ENCODE peak calls at places on chromosome 2, in nine cellular contexts. G, I, R, V, P, U, A, S and Q are unnamed samples.

GRCh38 chr2:44718431-44718830 is 223.1 kb upstream of the SIX3 start:
- DNase-seq in G (no peak), I (no peak), R (no peak), V (no peak), P (no peak), U (no peak), A (no peak), S (no peak), Q (no peak)

GRCh38 chr2:147096671-147097070 is 748.2 kb upstream of the ACVR2A start:
- DNase-seq in G (no peak), I (no peak), R (no peak), V (peak), P (no peak), U (peak), A (no peak), S (no peak), Q (no peak)

GRCh38 chr2:136917281-136917680 is 151.9 kb downstream of the THSD7B start:
- DNase-seq in G (no peak), I (no peak), R (no peak), V (no peak), P (no peak), U (no peak), A (no peak), S (no peak), Q (peak)

GRCh38 chr2:23401427-23402204 is 16.6 kb downstream of the KLHL29 start:
- DNase-seq in G (no peak), I (no peak), R (no peak), V (no peak), P (no peak), U (no peak), A (no peak), S (no peak), Q (no peak)

GRCh38 chr2:136356111-136357033 is 238.4 kb upstream of the CXCR4 start:
- DNase-seq in G (no peak), I (no peak), R (no peak), V (no peak), P (no peak), U (no peak), A (no peak), S (no peak), Q (no peak)

GRCh38 chr2:58515827-58516574 is 274.9 kb upstream of the FANCL start:
- DNase-seq in G (no peak), I (no peak), R (no peak), V (no peak), P (no peak), U (no peak), A (no peak), S (no peak), Q (no peak)

GRCh38 chr2:180980185-180980942 is at the start of gene UBE2E3:
- DNase-seq in G (peak), I (peak), R (peak), V (peak), P (no peak), U (peak), A (peak), S (peak), Q (peak)

GRCh38 chr2:15561574-15562344 is 625 bp upstream of the NBAS start:
- DNase-seq in G (peak), I (no peak), R (peak), V (peak), P (peak), U (peak), A (peak), S (no peak), Q (no peak)

GRCh38 chr2:234334146-234334545 is 162.7 kb downstream of the ARL4C start:
- DNase-seq in G (no peak), I (no peak), R (no peak), V (peak), P (peak), U (peak), A (no peak), S (no peak), Q (peak)

GRCh38 chr2:111162718-111163331 is 42.1 kb downstream of the BCL2L11 start:
- DNase-seq in G (no peak), I (no peak), R (no peak), V (no peak), P (peak), U (no peak), A (no peak), S (no peak), Q (peak)

GRCh38 chr2:173571021-173571821 is 216.5 kb downstream of the CDCA7 start:
- DNase-seq in G (no peak), I (peak), R (peak), V (peak), P (no peak), U (peak), A (no peak), S (no peak), Q (peak)

GRCh38 chr2:38966678-38967077 is 77.0 kb downstream of the ARHGEF33 start:
- DNase-seq in G (no peak), I (no peak), R (no peak), V (no peak), P (no peak), U (no peak), A (no peak), S (no peak), Q (no peak)

GRCh38 chr2:68043719-68044498 is 18.9 kb downstream of the C1D start:
- DNase-seq in G (no peak), I (peak), R (peak), V (peak), P (no peak), U (peak), A (no peak), S (no peak), Q (no peak)

GRCh38 chr2:205612661-205613060 is 69.6 kb upstream of the NRP2 start:
- DNase-seq in G (no peak), I (no peak), R (no peak), V (no peak), P (no peak), U (no peak), A (no peak), S (no peak), Q (no peak)

GRCh38 chr2:159076233-159076632 is 107.8 kb downstream of the TANC1 start:
- DNase-seq in G (no peak), I (peak), R (no peak), V (no peak), P (no peak), U (peak), A (no peak), S (no peak), Q (no peak)

GRCh38 chr2:231162036-231162345 is 36.4 kb upstream of the ARMC9 start:
- DNase-seq in G (no peak), I (peak), R (peak), V (peak), P (peak), U (peak), A (no peak), S (no peak), Q (no peak)

GRCh38 chr2:85390941-85391669 is 19.1 kb downstream of the CAPG start:
- DNase-seq in G (peak), I (no peak), R (peak), V (no peak), P (no peak), U (peak), A (no peak), S (peak), Q (peak)

GRCh38 chr2:2577366-2577765 is 246.3 kb upstream of the MYT1L start:
- DNase-seq in G (no peak), I (no peak), R (no peak), V (no peak), P (no peak), U (no peak), A (peak), S (no peak), Q (peak)

GRCh38 chr2:70822843-70823629 is 2.6 kb upstream of the CLEC4F start:
- DNase-seq in G (no peak), I (no peak), R (no peak), V (no peak), P (no peak), U (no peak), A (no peak), S (no peak), Q (no peak)

GRCh38 chr2:136013962-136014361 is 28.5 kb upstream of the DARS1 start:
- DNase-seq in G (no peak), I (no peak), R (no peak), V (no peak), P (peak), U (no peak), A (no peak), S (no peak), Q (no peak)

GRCh38 chr2:545711-546650 is 131.2 kb downstream of the TMEM18 start:
- DNase-seq in G (no peak), I (no peak), R (no peak), V (no peak), P (no peak), U (no peak), A (no peak), S (no peak), Q (no peak)

GRCh38 chr2:16713011-16713423 is 47.4 kb upstream of the CYRIA start:
- DNase-seq in G (no peak), I (no peak), R (no peak), V (no peak), P (no peak), U (no peak), A (no peak), S (no peak), Q (no peak)

GRCh38 chr2:11683486-11683885 is 13.5 kb upstream of the NTSR2 start:
- DNase-seq in G (no peak), I (no peak), R (no peak), V (no peak), P (no peak), U (no peak), A (no peak), S (no peak), Q (peak)

GRCh38 chr2:143341478-143341877 is 212.3 kb downstream of the ARHGAP15 start:
- DNase-seq in G (no peak), I (no peak), R (no peak), V (no peak), P (no peak), U (no peak), A (no peak), S (no peak), Q (no peak)

GRCh38 chr2:72965770-72966430 is 48.6 kb downstream of the EMX1 start:
- DNase-seq in G (no peak), I (no peak), R (no peak), V (no peak), P (peak), U (no peak), A (no peak), S (no peak), Q (peak)

GRCh38 chr2:11945139-11946126 is 199.0 kb downstream of the LPIN1 start:
- DNase-seq in G (no peak), I (no peak), R (no peak), V (no peak), P (no peak), U (no peak), A (no peak), S (no peak), Q (no peak)

GRCh38 chr2:78118037-78118436 is 595.9 kb upstream of the LRRTM4 start:
- DNase-seq in G (no peak), I (no peak), R (no peak), V (no peak), P (no peak), U (no peak), A (no peak), S (no peak), Q (no peak)

GRCh38 chr2:19073522-19073921 is 284.9 kb downstream of the OSR1 start:
- DNase-seq in G (no peak), I (peak), R (peak), V (peak), P (peak), U (peak), A (no peak), S (no peak), Q (peak)

GRCh38 chr2:157441072-157441454 is 2.8 kb downstream of the CYTIP start:
- DNase-seq in G (no peak), I (no peak), R (no peak), V (no peak), P (no peak), U (peak), A (no peak), S (no peak), Q (no peak)

GRCh38 chr2:9593936-9594335 is 36.9 kb downstream of the YWHAQ start:
- DNase-seq in G (no peak), I (no peak), R (no peak), V (no peak), P (no peak), U (no peak), A (no peak), S (no peak), Q (no peak)

GRCh38 chr2:6202756-6203155 is 510.6 kb downstream of the SOX11 start:
- DNase-seq in G (no peak), I (no peak), R (no peak), V (no peak), P (peak), U (no peak), A (no peak), S (no peak), Q (no peak)

GRCh38 chr2:210617732-210618330 is 61.4 kb downstream of the CPS1 start:
- DNase-seq in G (no peak), I (peak), R (peak), V (peak), P (peak), U (peak), A (peak), S (no peak), Q (peak)

GRCh38 chr2:98806266-98806697 is 75.3 kb upstream of the MGAT4A start:
- DNase-seq in G (no peak), I (peak), R (no peak), V (peak), P (peak), U (peak), A (peak), S (peak), Q (no peak)

GRCh38 chr2:119795309-119796303 is 35.9 kb downstream of the PTPN4 start:
- DNase-seq in G (no peak), I (no peak), R (no peak), V (no peak), P (no peak), U (no peak), A (no peak), S (no peak), Q (no peak)

GRCh38 chr2:119792907-119793312 is 33.2 kb downstream of the PTPN4 start:
- DNase-seq in G (no peak), I (no peak), R (no peak), V (no peak), P (no peak), U (no peak), A (no peak), S (no peak), Q (peak)

GRCh38 chr2:119788751-119789150 is 29.0 kb downstream of the PTPN4 start:
- DNase-seq in G (no peak), I (no peak), R (no peak), V (no peak), P (no peak), U (no peak), A (no peak), S (no peak), Q (no peak)

GRCh38 chr2:119790466-119790865 is 30.7 kb downstream of the PTPN4 start:
- DNase-seq in G (no peak), I (no peak), R (no peak), V (no peak), P (no peak), U (no peak), A (no peak), S (no peak), Q (no peak)

GRCh38 chr2:119794237-119794636 is 34.5 kb downstream of the PTPN4 start:
- DNase-seq in G (no peak), I (no peak), R (no peak), V (no peak), P (no peak), U (no peak), A (no peak), S (no peak), Q (peak)
- H3K4me3 ChIP-seq in G (no peak), I (no peak), R (no peak), V (no peak), P (no peak), U (no peak), A (no peak), S (no peak), Q (no peak)

GRCh38 chr2:101872480-101872879 is 119.3 kb upstream of the IL1R2 start:
- DNase-seq in G (no peak), I (no peak), R (no peak), V (no peak), P (no peak), U (no peak), A (no peak), S (no peak), Q (no peak)

GRCh38 chr2:101871480-101871879 is 120.3 kb upstream of the IL1R2 start:
- DNase-seq in G (no peak), I (no peak), R (no peak), V (no peak), P (no peak), U (no peak), A (no peak), S (no peak), Q (no peak)

GRCh38 chr2:101870444-101870843 is 121.3 kb upstream of the IL1R2 start:
- DNase-seq in G (no peak), I (no peak), R (no peak), V (no peak), P (no peak), U (no peak), A (no peak), S (no peak), Q (no peak)

GRCh38 chr2:101874069-101874468 is 117.7 kb upstream of the IL1R2 start:
- DNase-seq in G (no peak), I (no peak), R (no peak), V (no peak), P (no peak), U (no peak), A (no peak), S (no peak), Q (no peak)

GRCh38 chr2:101873543-101873942 is 118.2 kb upstream of the IL1R2 start:
- DNase-seq in G (no peak), I (no peak), R (peak), V (no peak), P (no peak), U (no peak), A (no peak), S (no peak), Q (no peak)
- TF ChIP-seq CTCF in G (no peak), I (peak), R (peak), V (peak), P (no peak), U (no peak), A (peak), S (no peak), Q (peak)

GRCh38 chr2:134119672-134120159 is 134.2 kb upstream of the MGAT5 start:
- DNase-seq in G (peak), I (peak), R (peak), V (peak), P (peak), U (peak), A (peak), S (peak), Q (peak)
- H3K4me3 ChIP-seq in G (peak), I (peak), R (peak), V (peak), P (peak), U (peak), A (peak), S (peak), Q (peak)

DNA sequence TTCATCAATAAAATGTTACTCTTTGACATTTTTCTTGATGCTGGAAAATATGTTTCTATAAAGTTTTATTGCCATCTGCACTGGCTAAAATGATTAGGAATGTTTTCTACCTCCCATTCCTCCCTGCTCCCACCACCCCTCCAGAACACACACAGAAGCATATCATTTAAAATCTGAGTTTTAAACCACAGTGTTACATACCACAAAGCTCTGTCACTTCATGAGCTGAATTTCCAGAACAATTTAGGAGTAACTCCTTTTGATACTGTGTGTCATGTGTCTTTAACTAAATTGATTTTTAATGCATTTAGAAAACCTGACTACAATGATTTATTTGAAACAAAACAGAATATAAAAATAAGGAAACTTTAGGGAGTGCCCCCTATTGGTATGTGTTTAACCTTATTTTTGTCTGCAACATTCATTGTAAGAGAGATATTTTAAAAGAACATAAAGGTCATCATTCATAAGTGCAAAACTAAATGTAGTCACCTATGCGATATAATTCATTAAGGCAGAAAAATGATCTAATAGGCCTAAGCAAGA is 52.0 kb downstream of the FEZ2 start:
- DNase-seq in G (no peak), I (no peak), R (no peak), V (no peak), P (no peak), U (no peak), A (no peak), S (no peak), Q (no peak)
- TF ChIP-seq CTCF in G (no peak), I (no peak), R (peak), V (peak), P (peak), U (peak), A (no peak), S (no peak), Q (peak)

GRCh38 chr2:100197643-100198153 is 55.3 kb upstream of the AFF3 start:
- DNase-seq in G (no peak), I (peak), R (no peak), V (no peak), P (no peak), U (peak), A (no peak), S (peak), Q (peak)
- H3K4me3 ChIP-seq in G (no peak), I (no peak), R (no peak), V (no peak), P (no peak), U (no peak), A (no peak), S (no peak), Q (no peak)

GRCh38 chr2:236521556-236521955 is 48.1 kb upstream of the ACKR3 start:
- DNase-seq in G (no peak), I (no peak), R (no peak), V (no peak), P (no peak), U (no peak), A (no peak), S (no peak), Q (no peak)
- TF ChIP-seq CTCF in G (no peak), I (no peak), R (no peak), V (no peak), P (no peak), U (no peak), A (no peak), S (no peak), Q (no peak)